ENCODE peak calls at places on chromosomes 11 and 22, in nine cellular contexts. D, M, X, L, S, R, B, W and J are unnamed samples.

GRCh38 chr11:86592047-86592564 is 80.3 kb downstream of the ME3 start:
- DNase-seq in R (no peak), L (no peak), D (no peak), X (no peak), B (no peak), W (no peak), M (peak), S (peak), J (no peak)

GRCh38 chr11:95919514-95919913 is 4.4 kb downstream of the MTMR2 start:
- DNase-seq in R (no peak), X (no peak), M (no peak), S (no peak), D (no peak), B (no peak), L (no peak), W (no peak), J (no peak)

GRCh38 chr22:37229805-37230672 is 14.0 kb downstream of the RAC2 start:
- DNase-seq in X (peak), B (no peak), W (no peak), L (peak), R (no peak), D (peak), S (peak), M (peak), J (no peak)

GRCh38 chr22:27438271-27438980 is 363.1 kb downstream of the MN1 start:
- DNase-seq in R (no peak), L (no peak), M (peak), W (peak), S (no peak), B (no peak), D (peak), X (no peak), J (peak)

GRCh38 chr11:70099578-70100282 is 21.6 kb downstream of the ANO1 start:
- DNase-seq in S (no peak), W (no peak), X (no peak), R (no peak), D (no peak), L (no peak), M (no peak), B (no peak), J (no peak)

GRCh38 chr22:47233316-47234243 is 471.1 kb downstream of the TBC1D22A start:
- DNase-seq in X (no peak), B (no peak), R (no peak), L (no peak), M (no peak), S (no peak), W (no peak), D (no peak), J (no peak)

GRCh38 chr11:73916435-73916834 is 34.4 kb upstream of the DNAJB13 start:
- DNase-seq in B (no peak), W (no peak), L (no peak), D (peak), R (no peak), M (peak), S (peak), X (no peak), J (no peak)

GRCh38 chr11:58837707-58838388 is 6.7 kb downstream of the GLYATL2 start:
- DNase-seq in S (no peak), W (no peak), B (no peak), D (no peak), L (no peak), X (no peak), M (no peak), R (no peak), J (no peak)

GRCh38 chr22:38755155-38755910 is 465 bp downstream of the SUN2 start:
- DNase-seq in R (peak), W (peak), L (no peak), M (peak), D (peak), S (peak), X (peak), B (peak), J (peak)

GRCh38 chr11:10351768-10352641 is 47.1 kb downstream of the ADM start:
- DNase-seq in S (peak), D (peak), R (peak), X (no peak), L (no peak), B (no peak), M (peak), W (peak), J (no peak)

GRCh38 chr11:96168623-96169022 is 174.4 kb downstream of the MAML2 start:
- DNase-seq in W (no peak), L (no peak), R (peak), M (peak), D (peak), X (no peak), S (peak), B (no peak), J (no peak)

GRCh38 chr11:129637473-129637872 is 178.2 kb upstream of the TMEM45B start:
- DNase-seq in D (no peak), W (no peak), B (no peak), M (peak), L (no peak), R (no peak), X (no peak), S (peak), J (no peak)

GRCh38 chr11:121326230-121326629 is 33.7 kb downstream of the SC5D start:
- DNase-seq in X (no peak), M (no peak), S (no peak), D (no peak), L (no peak), R (no peak), W (no peak), B (no peak), J (no peak)

GRCh38 chr11:76251576-76251975 is 45.3 kb upstream of the WNT11 start:
- DNase-seq in B (no peak), W (no peak), X (no peak), R (no peak), L (no peak), S (peak), M (peak), D (peak), J (no peak)

GRCh38 chr22:49400866-49401598 is 426.6 kb downstream of the BRD1 start:
- DNase-seq in M (no peak), D (no peak), B (no peak), R (no peak), X (no peak), L (no peak), S (no peak), W (no peak), J (no peak)

GRCh38 chr11:50379484-50379883 is 346.8 kb downstream of the OR4C45 start:
- DNase-seq in M (no peak), D (no peak), B (no peak), S (no peak), R (no peak), X (no peak), L (no peak), W (no peak), J (no peak)

GRCh38 chr11:124791626-124792341 is 8.4 kb downstream of the MSANTD2 start:
- DNase-seq in D (no peak), L (no peak), M (peak), B (no peak), S (peak), R (no peak), W (no peak), X (no peak), J (no peak)

GRCh38 chr11:128603003-128603715 is 15.8 kb upstream of the ETS1 start:
- DNase-seq in L (no peak), S (no peak), D (no peak), B (no peak), R (no peak), X (no peak), M (no peak), W (no peak), J (no peak)

GRCh38 chr11:35367491-35367890 is 51.9 kb downstream of the SLC1A2 start:
- DNase-seq in L (no peak), D (no peak), M (peak), B (no peak), R (peak), W (no peak), S (peak), X (no peak), J (no peak)

GRCh38 chr22:45473626-45474237 is 29.0 kb upstream of the FBLN1 start:
- DNase-seq in L (no peak), X (no peak), B (no peak), R (no peak), M (no peak), D (peak), W (peak), S (no peak), J (no peak)

GRCh38 chr11:10664005-10664404 is 29.6 kb downstream of the IRAG1 start:
- DNase-seq in M (peak), W (no peak), D (no peak), R (no peak), S (no peak), L (no peak), X (no peak), B (no peak), J (no peak)

GRCh38 chr11:60915250-60915914 is 1.4 kb downstream of the TMEM109 start:
- DNase-seq in X (peak), W (peak), B (peak), L (peak), D (peak), M (peak), S (peak), R (peak), J (peak)

GRCh38 chr22:30196141-30196866 is 50.3 kb downstream of the LIF start:
- DNase-seq in D (peak), X (peak), B (no peak), R (peak), W (peak), S (peak), L (no peak), M (peak), J (no peak)

GRCh38 chr11:35260342-35260985 is 121.5 kb downstream of the CD44 start:
- DNase-seq in R (peak), B (no peak), W (no peak), X (no peak), S (peak), D (peak), L (no peak), M (peak), J (no peak)

GRCh38 chr11:2828585-2829330 is 56.8 kb downstream of the CDKN1C start:
- DNase-seq in W (no peak), D (no peak), L (no peak), S (no peak), M (no peak), R (no peak), B (no peak), X (no peak), J (no peak)

GRCh38 chr11:44943118-44943517 is 7.6 kb downstream of the TP53I11 start:
- DNase-seq in M (no peak), X (no peak), W (no peak), B (peak), D (peak), L (no peak), R (no peak), S (no peak), J (no peak)

GRCh38 chr11:32597914-32598313 is 14.3 kb downstream of the EIF3M start:
- DNase-seq in W (peak), X (no peak), S (no peak), M (no peak), L (no peak), B (no peak), D (no peak), R (no peak), J (no peak)

GRCh38 chr11:133712235-133712634 is 133.1 kb downstream of the SPATA19 start:
- DNase-seq in B (no peak), R (no peak), X (no peak), L (no peak), M (no peak), D (no peak), W (no peak), S (no peak), J (no peak)

GRCh38 chr11:16987205-16987568 is 27.0 kb downstream of the PLEKHA7 start:
- DNase-seq in X (no peak), L (no peak), B (no peak), S (no peak), R (no peak), W (no peak), D (peak), M (no peak), J (no peak)

GRCh38 chr11:20087118-20087521 is 73.2 kb downstream of the DBX1 start:
- DNase-seq in R (no peak), D (no peak), S (no peak), W (no peak), X (no peak), B (no peak), M (peak), L (no peak), J (no peak)